ENCODE peak calls at places on chromosome 11, in five cellular contexts. N is midbrain, L is left ventricle myocardium inferior, R is Kasumi-1, B is skeletal muscle cell. X is an unnamed sample.

GRCh38 chr11:125921042-125921441 is 16.7 kb downstream of the DDX25 start:
- DNase-seq in N (no peak), L (no peak), R (no peak), B (no peak), X (no peak)

GRCh38 chr11:64372802-64373597 is 14.0 kb downstream of the RPS6KA4 start:
- DNase-seq in N (peak; percentile 61), L (no peak), R (no peak), B (no peak), X (no peak)

GRCh38 chr11:59528741-59529140 is 17.4 kb downstream of the OR4D9 start:
- DNase-seq in N (no peak), L (no peak), R (no peak), B (no peak), X (no peak)

GRCh38 chr11:1101318-1102089 is 26.8 kb downstream of the MUC2 start:
- DNase-seq in N (no peak), L (no peak), R (no peak), B (no peak), X (no peak)

GRCh38 chr11:83294208-83294607 is 8.0 kb upstream of the CCDC90B start:
- DNase-seq in N (no peak), L (no peak), R (no peak), B (no peak), X (no peak)

GRCh38 chr11:40314327-40314726 is 1145.1 kb downstream of the LRRC4C start:
- DNase-seq in N (no peak), L (no peak), R (no peak), B (peak; percentile 1), X (no peak)

GRCh38 chr11:122137081-122137793 is 21.2 kb upstream of the BLID start:
- DNase-seq in N (no peak), L (no peak), R (no peak), B (peak; percentile 74), X (no peak)

GRCh38 chr11:10350341-10350740 is 45.5 kb downstream of the ADM start:
- DNase-seq in N (no peak), L (no peak), R (no peak), B (peak; percentile 47), X (no peak)

GRCh38 chr11:131275580-131275979 is 94.8 kb upstream of the NTM start:
- DNase-seq in N (peak; percentile 64), L (no peak), R (no peak), B (no peak), X (no peak)

GRCh38 chr11:133897331-133897650 is 52.0 kb upstream of the SPATA19 start:
- DNase-seq in N (no peak), L (no peak), R (no peak), B (no peak), X (no peak)

X was measured in GDM1.